ENCODE peak calls at places on chromosomes 5 and 9, in ten cellular contexts. Z, P, X, K, M, Q, J, A, L and I are unnamed samples.
A peak's percentile ranks its signal among the peaks of the same experiment; 100 is the strongest.

GRCh38 chr9:18973348-18973747 is 59.7 kb downstream of the SAXO1 start:
- DNase-seq in J (no peak), M (no peak), P (no peak), L (no peak), X (no peak), K (no peak), Q (no peak), A (no peak), Z (no peak), I (no peak)

GRCh38 chr5:72032769-72033168 is 74.5 kb upstream of the MAP1B start:
- DNase-seq in J (no peak), A (no peak), L (peak; percentile 31), X (peak; percentile 82), Z (no peak), M (no peak), K (no peak), P (peak; percentile 62), Q (no peak), I (no peak)

GRCh38 chr5:76716456-76717157 is 681 bp downstream of the F2R start:
- DNase-seq in Z (no peak), L (no peak), X (no peak), M (no peak), Q (no peak), A (no peak), P (no peak), J (no peak), K (no peak), I (no peak)

GRCh38 chr5:40112875-40113274 is 566.8 kb upstream of the PTGER4 start:
- DNase-seq in L (no peak), X (no peak), M (no peak), Q (no peak), J (peak; percentile 0), K (no peak), Z (no peak), P (no peak), A (no peak), I (no peak)

GRCh38 chr9:91419222-91420191 is 4.1 kb downstream of the NFIL3 start:
- DNase-seq in X (no peak), J (peak; percentile 95), Z (peak; percentile 84), Q (no peak), K (peak; percentile 93), A (peak; percentile 84), P (no peak), M (no peak), L (no peak), I (no peak)

GRCh38 chr5:147452137-147452838 is 57.6 kb downstream of the DPYSL3 start:
- DNase-seq in M (no peak), K (no peak), J (no peak), P (peak; percentile 73), X (peak; percentile 71), Q (peak; percentile 47), L (no peak), A (no peak), Z (no peak), I (no peak)

GRCh38 chr5:96507128-96507527 is 74.1 kb upstream of the PCSK1 start:
- DNase-seq in L (no peak), P (no peak), Z (peak; percentile 20), Q (no peak), X (no peak), M (no peak), J (no peak), K (no peak), A (no peak), I (no peak)

GRCh38 chr9:87516931-87517300 is 19.2 kb downstream of the DAPK1 start:
- DNase-seq in M (no peak), K (no peak), P (no peak), L (no peak), J (no peak), Z (no peak), A (no peak), Q (no peak), X (no peak), I (no peak)

GRCh38 chr5:124661317-124662141 is 84.9 kb downstream of the ZNF608 start:
- DNase-seq in Q (peak; percentile 33), M (no peak), P (peak; percentile 60), K (peak; percentile 80), A (peak; percentile 94), L (peak; percentile 59), J (peak; percentile 90), Z (peak; percentile 100), X (peak; percentile 85), I (no peak)

GRCh38 chr5:142602720-142603245 is 83.1 kb downstream of the FGF1 start:
- DNase-seq in K (no peak), L (no peak), J (no peak), P (no peak), X (no peak), A (no peak), Q (no peak), M (no peak), Z (peak; percentile 81), I (no peak)

GRCh38 chr5:73673161-73673591 is 47.2 kb downstream of the ARHGEF28 start:
- DNase-seq in Z (peak; percentile 60), Q (no peak), A (peak; percentile 65), X (no peak), K (peak; percentile 85), M (no peak), P (no peak), L (no peak), J (peak; percentile 82), I (no peak)

GRCh38 chr9:134485653-134486052 is 155.9 kb upstream of the COL5A1 start:
- DNase-seq in L (no peak), K (no peak), M (no peak), A (no peak), X (no peak), P (no peak), Q (no peak), J (no peak), Z (no peak), I (no peak)

GRCh38 chr5:43155394-43156096 is 34.8 kb downstream of the ZNF131 start:
- DNase-seq in M (no peak), P (no peak), L (no peak), Q (no peak), X (no peak), K (no peak), Z (no peak), J (no peak), A (no peak), I (no peak)

GRCh38 chr5:107425541-107426031 is 245.2 kb downstream of the EFNA5 start:
- DNase-seq in J (peak; percentile 72), A (peak; percentile 81), K (peak; percentile 33), L (no peak), Q (no peak), M (no peak), X (no peak), P (no peak), Z (peak; percentile 89), I (no peak)

GRCh38 chr5:143796110-143796509 is 15.9 kb upstream of the HMHB1 start:
- DNase-seq in A (no peak), M (no peak), P (no peak), Z (no peak), X (no peak), Q (no peak), J (no peak), K (no peak), L (no peak), I (no peak)

GRCh38 chr5:128844354-128844923 is 120.8 kb upstream of the SLC27A6 start:
- DNase-seq in Q (no peak), X (no peak), Z (peak; percentile 18), A (no peak), K (peak; percentile 6), L (peak; percentile 2), P (no peak), J (peak; percentile 39), M (no peak), I (no peak)

GRCh38 chr5:83654427-83654994 is 66.1 kb downstream of the HAPLN1 start:
- DNase-seq in J (peak; percentile 6), P (no peak), Z (no peak), A (no peak), Q (no peak), L (no peak), K (no peak), X (no peak), M (no peak), I (no peak)

GRCh38 chr5:76583163-76584047 is 39.8 kb downstream of the F2RL2 start:
- DNase-seq in J (peak; percentile 15), Q (no peak), K (no peak), P (no peak), X (no peak), A (no peak), M (no peak), Z (no peak), L (no peak), I (no peak)

GRCh38 chr9:87256973-87257372 is 240.7 kb upstream of the DAPK1 start:
- DNase-seq in X (no peak), P (no peak), J (peak; percentile 60), Q (no peak), L (no peak), Z (peak; percentile 10), A (no peak), K (no peak), M (no peak), I (no peak)

GRCh38 chr5:149581931-149582768 is 852 bp downstream of the ARHGEF37 start:
- DNase-seq in Q (peak; percentile 43), Z (peak; percentile 42), L (peak; percentile 45), J (no peak), A (no peak), K (no peak), X (peak; percentile 81), M (no peak), P (peak; percentile 59), I (no peak)

GRCh38 chr5:80917596-80917995 is 42.6 kb upstream of the RASGRF2 start:
- DNase-seq in L (peak; percentile 8), K (no peak), A (no peak), P (no peak), M (no peak), Q (no peak), X (no peak), J (no peak), Z (no peak), I (no peak)

GRCh38 chr5:84016090-84016489 is 295.4 kb upstream of the HAPLN1 start:
- DNase-seq in Z (no peak), L (no peak), M (no peak), P (no peak), Q (no peak), X (no peak), K (no peak), J (peak; percentile 41), A (no peak), I (no peak)

GRCh38 chr9:78900500-78900899 is 603.6 kb downstream of the PSAT1 start:
- DNase-seq in J (no peak), K (no peak), M (no peak), L (no peak), P (no peak), Z (no peak), Q (no peak), X (no peak), A (no peak), I (no peak)

GRCh38 chr5:56649569-56649968 is 165.8 kb upstream of the MAP3K1 start:
- DNase-seq in M (no peak), P (no peak), X (peak; percentile 64), J (peak; percentile 62), Q (no peak), K (no peak), Z (peak; percentile 31), A (no peak), L (no peak), I (no peak)

GRCh38 chr5:43428034-43428712 is 16.0 kb upstream of the CCL28 start:
- DNase-seq in M (no peak), Q (no peak), K (peak; percentile 54), A (no peak), P (no peak), Z (peak; percentile 97), L (no peak), J (peak; percentile 70), X (no peak), I (no peak)

GRCh38 chr5:88428633-88429032 is 160.0 kb upstream of the TMEM161B start:
- DNase-seq in K (no peak), J (no peak), P (no peak), X (no peak), A (no peak), L (no peak), Q (no peak), M (no peak), Z (no peak), I (no peak)

GRCh38 chr9:77161966-77162365 is 15.4 kb upstream of the VPS13A start:
- DNase-seq in A (no peak), M (no peak), Z (no peak), Q (no peak), P (no peak), J (no peak), K (no peak), L (no peak), X (no peak), I (no peak)

GRCh38 chr9:127583605-127584053 is 28.4 kb upstream of the STXBP1 start:
- DNase-seq in L (no peak), J (peak; percentile 70), A (no peak), X (no peak), Q (no peak), P (no peak), Z (peak; percentile 69), K (peak; percentile 79), M (no peak), I (no peak)